ENCODE peak calls at places on chromosomes 5 and 9, in five cellular contexts. S is osteocyte, A is neural progenitor cell, Z is RKO, E is Peyer's patch. B is an unnamed sample.

GRCh38 chr5:111697215-111697614 is 59.8 kb downstream of the NREP start:
- DNase-seq in S (no peak), A (no peak), Z (no peak), E (no peak), B (no peak)

GRCh38 chr9:102778756-102779155 is 216.4 kb upstream of the CYLC2 start:
- DNase-seq in S (no peak), A (no peak), Z (no peak), E (no peak), B (no peak)

GRCh38 chr5:149526855-149527590 is 24.2 kb downstream of the CSNK1A1 start:
- DNase-seq in S (no peak), A (no peak), Z (no peak), E (no peak), B (no peak)

GRCh38 chr9:7298123-7298522 is 501.5 kb downstream of the DMAC1 start:
- DNase-seq in S (no peak), A (no peak), Z (no peak), E (no peak), B (no peak)

GRCh38 chr9:121230231-121230630 is 28.6 kb upstream of the RAB14 start:
- DNase-seq in S (no peak), A (no peak), Z (no peak), E (no peak), B (no peak)

GRCh38 chr9:89544280-89544664 is 46.4 kb upstream of the SEMA4D start:
- DNase-seq in S (no peak), A (no peak), Z (no peak), E (no peak), B (no peak)

GRCh38 chr5:84384604-84385575 is at the start of gene EDIL3:
- DNase-seq in S (peak; percentile 90), A (peak; percentile 91), Z (no peak), E (no peak), B (no peak)

GRCh38 chr5:83608122-83608521 is 112.5 kb downstream of the HAPLN1 start:
- DNase-seq in S (no peak), A (peak; percentile 76), Z (peak; percentile 60), E (no peak), B (peak; percentile 17)

GRCh38 chr5:83496626-83497025 is 25.1 kb downstream of the VCAN start:
- DNase-seq in S (no peak), A (no peak), Z (no peak), E (no peak), B (no peak)

GRCh38 chr9:97809666-97810344 is 43.2 kb upstream of the FOXE1 start:
- DNase-seq in S (no peak), A (peak; percentile 46), Z (no peak), E (no peak), B (no peak)

GRCh38 chr5:135245521-135246499 is 153.2 kb downstream of the MACROH2A1 start:
- DNase-seq in S (peak; percentile 56), A (no peak), Z (no peak), E (no peak), B (no peak)

GRCh38 chr5:179268966-179269693 is 76.1 kb downstream of the ADAMTS2 start:
- DNase-seq in S (peak; percentile 83), A (no peak), Z (no peak), E (no peak), B (no peak)

GRCh38 chr9:94934816-94935328 is 208.4 kb downstream of the AOPEP start:
- DNase-seq in S (no peak), A (no peak), Z (no peak), E (no peak), B (no peak)

GRCh38 chr9:82488319-82488701 is 499.7 kb downstream of the SPATA31D1 start:
- DNase-seq in S (no peak), A (no peak), Z (no peak), E (no peak), B (no peak)

GRCh38 chr9:130331573-130331972 is 66.0 kb downstream of the HMCN2 start:
- DNase-seq in S (no peak), A (peak; percentile 67), Z (no peak), E (peak; percentile 18), B (peak; percentile 69)

GRCh38 chr9:98043921-98044320 is 12.6 kb upstream of the NANS start:
- DNase-seq in S (no peak), A (no peak), Z (no peak), E (no peak), B (no peak)

GRCh38 chr5:80867233-80867632 is 92.9 kb upstream of the RASGRF2 start:
- DNase-seq in S (no peak), A (no peak), Z (no peak), E (no peak), B (no peak)

GRCh38 chr5:35919191-35919590 is 19.2 kb downstream of the CAPSL start:
- DNase-seq in S (no peak), A (no peak), Z (no peak), E (no peak), B (peak; percentile 66)

GRCh38 chr5:10539685-10539998 is 24.2 kb upstream of the ANKRD33B start:
- DNase-seq in S (no peak), A (no peak), Z (no peak), E (no peak), B (no peak)

GRCh38 chr5:149341846-149342245 is 3.5 kb upstream of the GRPEL2 start:
- DNase-seq in S (no peak), A (no peak), Z (no peak), E (no peak), B (no peak)

GRCh38 chr5:146007270-146007669 is 70.9 kb downstream of the SH3RF2 start:
- DNase-seq in S (no peak), A (no peak), Z (peak; percentile 60), E (no peak), B (peak; percentile 15)

GRCh38 chr5:172868436-172868923 is 34.4 kb downstream of the ERGIC1 start:
- DNase-seq in S (no peak), A (no peak), Z (peak; percentile 34), E (no peak), B (no peak)